ENCODE peak calls at places on chromosomes 7 and 10, in nine cellular contexts. H is T-cell; R is right cardiac atrium; C is NCI-H748 treated with DMSO at 0.1 percent for 48 hours; G is midbrain; Z is activated naive CD4-positive, alpha-beta T cell; B is esophagus squamous epithelium; A is HFF-Myc; S is H9. N is an unnamed sample.

GRCh38 chr10:18376650-18377049 is 236.4 kb downstream of the CACNB2 start:
- DNase-seq in H (no peak), R (no peak), C (no peak), G (no peak), Z (no peak), B (no peak), A (no peak), S (no peak), N (no peak)

GRCh38 chr7:651032-651728 is 75.3 kb upstream of the DNAAF5 start:
- DNase-seq in H (no peak), R (no peak), C (no peak), G (no peak), Z (no peak), B (no peak), A (no peak), S (no peak), N (no peak)

GRCh38 chr7:100680589-100681271 is 7.2 kb downstream of the GNB2 start:
- DNase-seq in H (no peak), R (peak), C (no peak), G (no peak), Z (no peak), B (no peak), A (no peak), S (no peak), N (no peak)

GRCh38 chr7:95411036-95411435 is 14.9 kb upstream of the PON3 start:
- DNase-seq in H (no peak), R (no peak), C (no peak), G (no peak), Z (no peak), B (no peak), A (peak), S (no peak), N (no peak)

GRCh38 chr7:35619863-35620262 is 75.1 kb downstream of the HERPUD2 start:
- DNase-seq in H (no peak), R (no peak), C (no peak), G (no peak), Z (no peak), B (no peak), A (no peak), S (no peak), N (no peak)

GRCh38 chr10:74255214-74255613 is 104.2 kb downstream of the ADK start:
- DNase-seq in H (no peak), R (no peak), C (peak), G (no peak), Z (no peak), B (no peak), A (no peak), S (no peak), N (no peak)

GRCh38 chr7:158557441-158557755 is 30.2 kb downstream of the PTPRN2 start:
- DNase-seq in H (no peak), R (no peak), C (no peak), G (no peak), Z (no peak), B (no peak), A (no peak), S (no peak), N (no peak)

GRCh38 chr7:110852156-110852858 is 238.6 kb upstream of the LRRN3 start:
- DNase-seq in H (no peak), R (no peak), C (no peak), G (no peak), Z (no peak), B (no peak), A (no peak), S (no peak), N (no peak)

GRCh38 chr7:54783952-54784351 is 24.9 kb upstream of the SEC61G start:
- DNase-seq in H (no peak), R (no peak), C (no peak), G (no peak), Z (no peak), B (no peak), A (no peak), S (no peak), N (no peak)

GRCh38 chr7:26675143-26675887 is 189.1 kb downstream of the SKAP2 start:
- DNase-seq in H (no peak), R (no peak), C (no peak), G (no peak), Z (no peak), B (no peak), A (no peak), S (no peak), N (no peak)

GRCh38 chr10:89404082-89404481 is 10.3 kb upstream of the IFIT5 start:
- DNase-seq in H (no peak), R (no peak), C (no peak), G (no peak), Z (no peak), B (no peak), A (no peak), S (no peak), N (no peak)

GRCh38 chr7:101999420-101999819 is 182.0 kb downstream of the CUX1 start:
- DNase-seq in H (no peak), R (no peak), C (no peak), G (no peak), Z (no peak), B (no peak), A (no peak), S (no peak), N (no peak)

N was measured in AG09319.